ENCODE peak calls at places on chromosome 16, in seven cellular contexts. One of them, this sample, is unnamed.

GRCh38 chr16:57999971-58000705 is at the start of gene ZNF319:
- DNase-seq in fibroblast of lung: no peak
- DNase-seq in stomach: no peak
- DNase-seq in RWPE1: no peak
- DNase-seq in gastrocnemius medialis: no peak
- DNase-seq in thoracic aorta: no peak
- DNase-seq in CD8-positive, alpha-beta T cell: no peak
- DNase-seq in this sample: no peak

GRCh38 chr16:78134944-78135619 is 35.6 kb downstream of the WWOX start:
- DNase-seq in fibroblast of lung: no peak
- DNase-seq in stomach: no peak
- DNase-seq in RWPE1: no peak
- DNase-seq in gastrocnemius medialis: no peak
- DNase-seq in thoracic aorta: no peak
- DNase-seq in CD8-positive, alpha-beta T cell: no peak
- DNase-seq in this sample: no peak

GRCh38 chr16:46908540-46909372 is 24.6 kb downstream of the GPT2 start:
- DNase-seq in fibroblast of lung: peak
- DNase-seq in stomach: peak
- DNase-seq in RWPE1: peak
- DNase-seq in gastrocnemius medialis: no peak
- DNase-seq in thoracic aorta: no peak
- DNase-seq in CD8-positive, alpha-beta T cell: peak
- DNase-seq in this sample: no peak

GRCh38 chr16:1635070-1635469 is 22.9 kb downstream of the CRAMP1 start:
- DNase-seq in fibroblast of lung: no peak
- DNase-seq in stomach: no peak
- DNase-seq in RWPE1: no peak
- DNase-seq in gastrocnemius medialis: no peak
- DNase-seq in thoracic aorta: no peak
- DNase-seq in CD8-positive, alpha-beta T cell: no peak
- DNase-seq in this sample: no peak

GRCh38 chr16:85637808-85638186 is 24.7 kb downstream of the GSE1 start:
- DNase-seq in fibroblast of lung: no peak
- DNase-seq in stomach: peak
- DNase-seq in RWPE1: no peak
- DNase-seq in gastrocnemius medialis: no peak
- DNase-seq in thoracic aorta: no peak
- DNase-seq in CD8-positive, alpha-beta T cell: no peak
- DNase-seq in this sample: no peak

GRCh38 chr16:4232541-4233386 is 9.1 kb downstream of the SRL start:
- DNase-seq in fibroblast of lung: no peak
- DNase-seq in stomach: no peak
- DNase-seq in RWPE1: no peak
- DNase-seq in gastrocnemius medialis: peak
- DNase-seq in thoracic aorta: no peak
- DNase-seq in CD8-positive, alpha-beta T cell: no peak
- DNase-seq in this sample: no peak

GRCh38 chr16:3182608-3183444 is 5.2 kb upstream of the OR1F1 start:
- DNase-seq in fibroblast of lung: peak
- DNase-seq in stomach: peak
- DNase-seq in RWPE1: no peak
- DNase-seq in gastrocnemius medialis: no peak
- DNase-seq in thoracic aorta: no peak
- DNase-seq in CD8-positive, alpha-beta T cell: peak
- DNase-seq in this sample: no peak

GRCh38 chr16:73228649-73229048 is 180.7 kb upstream of the ZFHX3 start:
- DNase-seq in fibroblast of lung: peak
- DNase-seq in stomach: no peak
- DNase-seq in RWPE1: no peak
- DNase-seq in gastrocnemius medialis: no peak
- DNase-seq in thoracic aorta: no peak
- DNase-seq in CD8-positive, alpha-beta T cell: no peak
- DNase-seq in this sample: no peak

GRCh38 chr16:58605562-58605961 is 24.1 kb downstream of the CNOT1 start:
- DNase-seq in fibroblast of lung: no peak
- DNase-seq in stomach: no peak
- DNase-seq in RWPE1: no peak
- DNase-seq in gastrocnemius medialis: no peak
- DNase-seq in thoracic aorta: no peak
- DNase-seq in CD8-positive, alpha-beta T cell: no peak
- DNase-seq in this sample: no peak

GRCh38 chr16:54069601-54070239 is 216.9 kb downstream of the IRX3 start:
- DNase-seq in fibroblast of lung: no peak
- DNase-seq in stomach: no peak
- DNase-seq in RWPE1: no peak
- DNase-seq in gastrocnemius medialis: no peak
- DNase-seq in thoracic aorta: no peak
- DNase-seq in CD8-positive, alpha-beta T cell: no peak
- DNase-seq in this sample: no peak

GRCh38 chr16:48188449-48189102 is 32.8 kb upstream of the ABCC12 start:
- DNase-seq in fibroblast of lung: no peak
- DNase-seq in stomach: no peak
- DNase-seq in RWPE1: no peak
- DNase-seq in gastrocnemius medialis: no peak
- DNase-seq in thoracic aorta: no peak
- DNase-seq in CD8-positive, alpha-beta T cell: no peak
- DNase-seq in this sample: no peak

GRCh38 chr16:24816688-24817087 is 29.1 kb upstream of the SLC5A11 start:
- DNase-seq in fibroblast of lung: no peak
- DNase-seq in stomach: no peak
- DNase-seq in RWPE1: no peak
- DNase-seq in gastrocnemius medialis: no peak
- DNase-seq in thoracic aorta: no peak
- DNase-seq in CD8-positive, alpha-beta T cell: no peak
- DNase-seq in this sample: no peak

GRCh38 chr16:66549284-66550131 is at the start of gene TK2:
- DNase-seq in fibroblast of lung: peak
- DNase-seq in stomach: peak
- DNase-seq in RWPE1: peak
- DNase-seq in gastrocnemius medialis: peak
- DNase-seq in thoracic aorta: no peak
- DNase-seq in CD8-positive, alpha-beta T cell: peak
- DNase-seq in this sample: peak

GRCh38 chr16:27404163-27404823 is 2.3 kb downstream of the IL21R start:
- DNase-seq in fibroblast of lung: no peak
- DNase-seq in stomach: no peak
- DNase-seq in RWPE1: no peak
- DNase-seq in gastrocnemius medialis: no peak
- DNase-seq in thoracic aorta: no peak
- DNase-seq in CD8-positive, alpha-beta T cell: no peak
- DNase-seq in this sample: no peak
- H3K27ac ChIP-seq in fibroblast of lung: no peak
- H3K27ac ChIP-seq in stomach: no peak
- H3K27ac ChIP-seq in RWPE1: no peak
- H3K27ac ChIP-seq in gastrocnemius medialis: no peak
- H3K27ac ChIP-seq in thoracic aorta: no peak
- H3K27ac ChIP-seq in CD8-positive, alpha-beta T cell: peak
- H3K27ac ChIP-seq in this sample: no peak

GRCh38 chr16:15846510-15846909 is 10.3 kb downstream of the MYH11 start:
- DNase-seq in fibroblast of lung: no peak
- DNase-seq in stomach: no peak
- DNase-seq in RWPE1: no peak
- DNase-seq in gastrocnemius medialis: no peak
- DNase-seq in thoracic aorta: no peak
- DNase-seq in CD8-positive, alpha-beta T cell: no peak
- DNase-seq in this sample: no peak
- TF ChIP-seq CTCF in fibroblast of lung: no peak
- TF ChIP-seq CTCF in stomach: no peak
- TF ChIP-seq CTCF in RWPE1: no peak
- TF ChIP-seq CTCF in gastrocnemius medialis: no peak
- TF ChIP-seq CTCF in thoracic aorta: no peak
- TF ChIP-seq CTCF in CD8-positive, alpha-beta T cell: no peak
- TF ChIP-seq CTCF in this sample: no peak

GRCh38 chr16:49838361-49838638 is 17.6 kb downstream of the ZNF423 start:
- DNase-seq in fibroblast of lung: no peak
- DNase-seq in stomach: no peak
- DNase-seq in RWPE1: no peak
- DNase-seq in gastrocnemius medialis: no peak
- DNase-seq in thoracic aorta: no peak
- DNase-seq in CD8-positive, alpha-beta T cell: no peak
- DNase-seq in this sample: no peak

GRCh38 chr16:49837673-49838360 is 18.1 kb downstream of the ZNF423 start:
- DNase-seq in fibroblast of lung: no peak
- DNase-seq in stomach: no peak
- DNase-seq in RWPE1: no peak
- DNase-seq in gastrocnemius medialis: no peak
- DNase-seq in thoracic aorta: no peak
- DNase-seq in CD8-positive, alpha-beta T cell: no peak
- DNase-seq in this sample: no peak

GRCh38 chr16:49839462-49839825 is 16.5 kb downstream of the ZNF423 start:
- DNase-seq in fibroblast of lung: no peak
- DNase-seq in stomach: no peak
- DNase-seq in RWPE1: no peak
- DNase-seq in gastrocnemius medialis: no peak
- DNase-seq in thoracic aorta: no peak
- DNase-seq in CD8-positive, alpha-beta T cell: no peak
- DNase-seq in this sample: no peak

GRCh38 chr16:49836668-49837067 is 19.2 kb downstream of the ZNF423 start:
- DNase-seq in fibroblast of lung: no peak
- DNase-seq in stomach: no peak
- DNase-seq in RWPE1: no peak
- DNase-seq in gastrocnemius medialis: no peak
- DNase-seq in thoracic aorta: no peak
- DNase-seq in CD8-positive, alpha-beta T cell: no peak
- DNase-seq in this sample: no peak

DNA sequence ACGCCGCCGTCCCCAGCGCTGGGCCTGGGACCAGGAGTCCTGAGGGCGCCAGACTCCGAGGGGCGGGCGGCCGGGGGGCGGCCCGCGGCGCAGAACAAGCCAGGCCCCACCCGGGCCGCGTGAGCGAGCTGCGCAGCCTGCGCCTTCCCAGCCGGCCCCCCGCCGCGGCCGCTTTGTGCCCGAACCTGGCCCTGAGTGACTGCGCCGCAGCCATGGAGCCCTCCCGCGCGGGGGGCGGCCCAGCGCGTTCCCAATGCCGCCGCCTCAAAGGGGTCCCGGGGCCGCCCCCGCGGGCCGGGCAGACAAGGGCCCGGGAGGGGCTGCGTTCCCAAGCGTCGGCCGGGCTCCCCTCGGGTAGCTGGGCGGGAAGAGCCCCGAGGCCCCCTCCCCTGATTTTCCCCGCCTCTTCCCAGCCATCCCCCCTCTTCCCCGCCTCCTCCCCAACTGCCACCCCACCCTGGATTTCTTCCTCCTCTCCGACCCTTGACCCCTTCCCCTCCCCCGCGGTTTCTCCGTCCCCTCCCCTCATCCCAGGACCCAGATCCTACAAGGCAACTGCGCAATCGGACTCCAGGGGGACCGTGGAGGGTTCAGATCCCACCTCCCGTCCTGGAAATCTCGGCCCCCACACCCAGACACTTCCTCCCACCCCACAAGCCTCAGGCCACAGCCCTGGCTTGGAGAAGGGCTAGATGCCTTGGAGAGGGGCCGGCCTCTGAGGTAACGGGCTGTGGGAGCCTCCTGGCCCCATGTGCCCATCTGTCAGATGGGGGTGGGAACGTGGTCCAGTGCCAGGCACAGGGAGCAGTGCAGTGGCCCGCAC is 17.1 kb downstream of the ZNF423 start:
- DNase-seq in fibroblast of lung: no peak
- DNase-seq in stomach: no peak
- DNase-seq in RWPE1: no peak
- DNase-seq in gastrocnemius medialis: no peak
- DNase-seq in thoracic aorta: no peak
- DNase-seq in CD8-positive, alpha-beta T cell: no peak
- DNase-seq in this sample: no peak
- H3K27ac ChIP-seq in fibroblast of lung: no peak
- H3K27ac ChIP-seq in stomach: peak
- H3K27ac ChIP-seq in RWPE1: no peak
- H3K27ac ChIP-seq in gastrocnemius medialis: peak
- H3K27ac ChIP-seq in thoracic aorta: no peak
- H3K27ac ChIP-seq in CD8-positive, alpha-beta T cell: no peak
- H3K27ac ChIP-seq in this sample: peak

GRCh38 chr16:52976539-52977167 is 76.0 kb downstream of the CHD9NB start:
- DNase-seq in fibroblast of lung: peak
- DNase-seq in stomach: no peak
- DNase-seq in RWPE1: peak
- DNase-seq in gastrocnemius medialis: no peak
- DNase-seq in thoracic aorta: no peak
- DNase-seq in CD8-positive, alpha-beta T cell: no peak
- DNase-seq in this sample: no peak
- TF ChIP-seq CTCF in fibroblast of lung: peak
- TF ChIP-seq CTCF in stomach: no peak
- TF ChIP-seq CTCF in RWPE1: peak
- TF ChIP-seq CTCF in gastrocnemius medialis: no peak
- TF ChIP-seq CTCF in thoracic aorta: no peak
- TF ChIP-seq CTCF in CD8-positive, alpha-beta T cell: no peak
- TF ChIP-seq CTCF in this sample: no peak

This sample was measured in suprapubic skin.